ENCODE peak calls at places on chromosomes 13 and 19, in four cellular contexts. O is HepG2, J is K562, S is GM12878. I is an unnamed sample.

GRCh38 chr13:112957295-112957677 is 11.7 kb upstream of the MCF2L start:
- DNase-seq in O (no peak), J (no peak), S (no peak), I (no peak)

GRCh38 chr13:51033431-51034185 is 77.5 kb downstream of the C13orf42 start:
- DNase-seq in O (no peak), J (no peak), S (no peak), I (no peak)

GRCh38 chr13:99035715-99036114 is 57.9 kb upstream of the DOCK9 start:
- DNase-seq in O (no peak), J (no peak), S (no peak), I (no peak)

GRCh38 chr13:25738342-25738771 is 313.5 kb downstream of the SHISA2 start:
- DNase-seq in O (no peak), J (no peak), S (no peak), I (no peak)

GRCh38 chr13:30745917-30746686 is 10.8 kb downstream of the ALOX5AP start:
- DNase-seq in O (peak; percentile 65), J (no peak), S (no peak), I (no peak)

GRCh38 chr13:84574851-84575250 is 692.6 kb upstream of the SLITRK1 start:
- DNase-seq in O (no peak), J (no peak), S (no peak), I (peak; percentile 0)

GRCh38 chr19:55206664-55207500 is 2.4 kb downstream of the PTPRH start:
- DNase-seq in O (peak; percentile 93), J (peak; percentile 97), S (no peak), I (peak; percentile 93)

GRCh38 chr13:44884076-44884729 is 105.1 kb downstream of the NUFIP1 start:
- DNase-seq in O (no peak), J (no peak), S (no peak), I (no peak)

GRCh38 chr13:30881191-30881651 is 24.9 kb upstream of the MEDAG start:
- DNase-seq in O (no peak), J (no peak), S (no peak), I (no peak)

GRCh38 chr13:93875527-93875926 is 604.0 kb downstream of the DCT start:
- DNase-seq in O (no peak), J (no peak), S (no peak), I (no peak)

GRCh38 chr19:15871570-15871969 is 26.3 kb downstream of the CYP4F2 start:
- DNase-seq in O (no peak), J (peak; percentile 52), S (no peak), I (no peak)

GRCh38 chr19:58328999-58329398 is 2.2 kb downstream of the ZSCAN22 start:
- DNase-seq in O (no peak), J (peak; percentile 71), S (no peak), I (no peak)

GRCh38 chr13:60655268-60655667 is 258.2 kb downstream of the TDRD3 start:
- DNase-seq in O (no peak), J (no peak), S (no peak), I (no peak)

GRCh38 chr19:35436477-35437141 is 11.4 kb upstream of the FFAR2 start:
- DNase-seq in O (no peak), J (peak; percentile 34), S (no peak), I (peak; percentile 55)

GRCh38 chr19:38079926-38080380 is 144.1 kb downstream of the DPF1 start:
- DNase-seq in O (peak; percentile 68), J (no peak), S (peak; percentile 77), I (peak; percentile 92)

GRCh38 chr19:6744381-6745288 is 5.2 kb downstream of the TRIP10 start:
- DNase-seq in O (no peak), J (no peak), S (no peak), I (peak; percentile 86)

GRCh38 chr13:24149306-24150032 is 11.1 kb upstream of the SPATA13 start:
- DNase-seq in O (no peak), J (no peak), S (no peak), I (no peak)

GRCh38 chr13:114313061-114313860 is 1.0 kb upstream of the CHAMP1 start:
- DNase-seq in O (no peak), J (peak; percentile 47), S (peak; percentile 63), I (peak; percentile 11)

GRCh38 chr13:113938246-113938645 is 35.6 kb downstream of the C13orf46 start:
- DNase-seq in O (no peak), J (no peak), S (no peak), I (no peak)

DNA sequence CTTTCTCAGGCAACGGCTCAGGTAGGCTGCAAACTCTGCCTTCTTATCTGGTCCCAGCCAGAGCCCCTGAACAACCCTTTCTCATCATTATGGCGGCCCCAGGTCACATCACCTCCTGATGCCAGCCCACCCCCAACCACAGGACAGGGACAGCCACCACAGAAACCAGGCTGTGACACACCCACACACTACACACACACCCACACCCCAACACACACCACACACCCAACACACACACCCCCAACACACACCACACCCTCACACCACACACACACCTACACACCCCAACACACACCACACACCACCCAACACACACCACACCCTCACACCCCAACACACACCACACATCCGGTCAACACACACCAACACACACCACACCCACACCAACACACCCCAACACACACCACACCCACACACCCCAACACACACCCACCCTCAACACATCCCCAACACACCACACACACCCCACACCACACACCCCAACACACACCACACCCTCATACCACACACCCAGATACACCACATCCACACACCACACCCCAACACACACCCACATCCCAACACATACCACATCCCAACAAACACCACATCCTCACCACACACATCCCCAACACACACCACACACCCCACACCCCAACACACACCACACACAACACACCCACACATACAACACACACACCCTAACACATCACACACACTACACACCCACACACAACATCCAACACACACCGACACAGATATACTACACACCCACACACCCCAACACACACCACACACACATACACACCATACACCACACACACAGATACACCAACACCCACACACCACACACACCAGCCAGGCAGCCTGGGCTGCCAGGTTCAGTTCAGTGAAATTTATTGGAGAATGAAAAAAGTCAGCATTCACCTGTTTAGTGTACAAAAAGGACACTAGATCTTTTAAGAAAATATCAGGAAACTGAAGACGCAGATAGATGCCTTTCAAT is 4.2 kb upstream of the ISYNA1 start:
- DNase-seq in O (peak; percentile 7), J (peak; percentile 82), S (no peak), I (no peak)
- TF ChIP-seq POLR2AphosphoS2 in O (no peak), J (no peak), S (no peak), I (no peak)

DNA sequence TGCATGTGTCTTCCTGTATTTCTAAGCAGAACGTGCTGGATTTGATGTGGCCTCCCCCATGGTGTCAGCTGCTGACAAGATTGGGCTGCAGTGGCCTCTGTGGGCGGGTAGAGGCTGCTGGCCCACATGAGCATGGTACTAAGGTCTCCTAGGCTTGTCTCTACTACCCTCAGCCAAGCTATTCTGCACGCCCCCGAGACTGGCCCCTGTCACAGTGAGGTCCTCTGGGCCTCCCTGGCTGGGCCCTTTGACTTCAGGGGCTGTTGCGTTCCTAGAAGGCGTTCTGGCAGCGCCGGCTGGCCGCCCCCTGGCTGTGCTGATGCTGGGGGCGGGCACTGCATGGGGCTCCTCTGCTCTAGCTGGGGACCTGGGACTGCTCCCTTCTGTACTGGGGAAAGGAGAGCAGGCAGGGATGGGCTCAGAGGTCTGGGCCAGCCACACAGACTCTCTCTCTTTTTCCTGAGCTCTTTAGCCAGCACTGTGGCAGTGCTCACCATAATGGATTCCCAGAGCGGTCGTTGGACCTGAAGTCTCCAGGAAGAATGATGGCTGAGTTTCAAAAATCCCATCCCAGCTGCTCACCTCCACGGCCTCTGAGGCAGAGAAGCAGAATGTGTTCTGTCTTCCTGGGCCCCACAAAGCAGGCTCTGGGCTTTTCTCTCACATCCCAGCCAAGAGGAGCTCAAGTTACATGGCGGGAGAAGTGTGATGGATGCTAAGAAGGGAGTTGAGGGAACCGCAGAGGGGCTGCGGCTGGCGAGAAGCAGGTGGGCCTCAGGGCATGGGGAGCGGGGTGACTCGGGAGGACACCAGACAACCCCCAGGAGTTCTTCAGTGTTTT is 32.3 kb downstream of the TSSK6 start:
- DNase-seq in O (no peak), J (no peak), S (no peak), I (no peak)
- H3K4me2 ChIP-seq in O (no peak overlapping the region), J (no peak overlapping the region), S (no peak overlapping the region), I (no peak overlapping the region)

GRCh38 chr13:97366172-97366688 is 67.7 kb upstream of the RAP2A start:
- DNase-seq in O (no peak), J (no peak), S (no peak), I (no peak)

GRCh38 chr13:97371486-97372109 is 62.4 kb upstream of the RAP2A start:
- DNase-seq in O (no peak), J (no peak), S (no peak), I (no peak)

GRCh38 chr13:97367016-97367415 is 67.0 kb upstream of the RAP2A start:
- DNase-seq in O (no peak), J (no peak), S (no peak), I (no peak)

GRCh38 chr13:97367427-97367826 is 66.5 kb upstream of the RAP2A start:
- DNase-seq in O (no peak), J (no peak), S (no peak), I (no peak)

GRCh38 chr13:97369269-97369893 is 64.6 kb upstream of the RAP2A start:
- DNase-seq in O (no peak), J (no peak), S (no peak), I (no peak)
- TF ChIP-seq POLR2AphosphoS2 in O (no peak), J (no peak), S (no peak), I (no peak)

GRCh38 chr19:1097810-1098176 is 2.6 kb upstream of the POLR2E start:
- DNase-seq in O (peak; percentile 89), J (no peak), S (no peak), I (no peak)
- H3K4me2 ChIP-seq in O (peak overlapping the region; percentile 75), J (no peak overlapping the region), S (no peak overlapping the region), I (peak overlapping the region; percentile 64)

GRCh38 chr13:64057372-64058020 is 2641.8 kb upstream of the PCDH20 start:
- DNase-seq in O (peak; percentile 33), J (no peak), S (no peak), I (no peak)

GRCh38 chr13:64054306-64054705 is 2638.7 kb upstream of the PCDH20 start:
- DNase-seq in O (no peak), J (no peak), S (no peak), I (no peak)

GRCh38 chr13:64051278-64051677 is 2635.6 kb upstream of the PCDH20 start:
- DNase-seq in O (no peak), J (no peak), S (no peak), I (no peak)

GRCh38 chr13:64052526-64052925 is 2636.9 kb upstream of the PCDH20 start:
- DNase-seq in O (no peak), J (peak; percentile 34), S (no peak), I (no peak)
- TF ChIP-seq POLR2AphosphoS2 in O (no peak), J (no peak), S (no peak), I (no peak)

I was measured in A549.